ENCODE peak calls at places on chromosome 21, in four cellular contexts. J is mesendoderm, U is IMR-90, G is H1. A is an unnamed sample.

GRCh38 chr21:44880762-44881585 is 7.5 kb upstream of the PTTG1IP start:
- DNase-seq in U (peak; percentile 71), J (no peak), G (no peak), A (no peak)

GRCh38 chr21:44941567-44941966 is 1.7 kb downstream of the SLX9 start:
- DNase-seq in G (no peak), J (no peak), U (no peak), A (no peak)

GRCh38 chr21:34886554-34887385 is 162.3 kb downstream of the RUNX1 start:
- DNase-seq in U (no peak), J (peak; percentile 60), G (no peak), A (peak; percentile 47)

GRCh38 chr21:44490405-44490804 is 35.1 kb downstream of the LRRC3 start:
- DNase-seq in J (no peak), G (no peak), U (no peak), A (no peak)

GRCh38 chr21:38725196-38726157 is 80.3 kb upstream of the ETS2 start:
- DNase-seq in U (no peak), G (no peak), J (no peak), A (no peak)

GRCh38 chr21:35198004-35198403 is 148.9 kb upstream of the RUNX1 start:
- DNase-seq in G (no peak), J (peak; percentile 68), U (peak; percentile 96), A (no peak)

GRCh38 chr21:24418671-24419070 is 1188.6 kb downstream of the MRPL39 start:
- DNase-seq in G (no peak), J (no peak), U (no peak), A (no peak)

GRCh38 chr21:26565105-26565504 is 8.0 kb downstream of the CYYR1 start:
- DNase-seq in G (no peak), J (no peak), U (no peak), A (no peak)

GRCh38 chr21:27329255-27329851 is 362.5 kb upstream of the ADAMTS5 start:
- DNase-seq in U (peak; percentile 82), J (no peak), G (no peak), A (no peak)

GRCh38 chr21:39313042-39313456 is 383 bp downstream of the BRWD1 start:
- DNase-seq in U (no peak), J (no peak), G (no peak), A (peak; percentile 46)

GRCh38 chr21:15549671-15550070 is 180.1 kb upstream of the USP25 start:
- DNase-seq in J (peak; percentile 96), G (no peak), U (peak; percentile 5), A (peak; percentile 36)

GRCh38 chr21:17466166-17466565 is 46.7 kb upstream of the CXADR start:
- DNase-seq in J (peak; percentile 31), U (peak; percentile 83), G (no peak), A (no peak)
- H3K56ac ChIP-seq in J (no peak overlapping the region), U (no peak overlapping the region), G (no peak overlapping the region), A (no peak overlapping the region)

DNA sequence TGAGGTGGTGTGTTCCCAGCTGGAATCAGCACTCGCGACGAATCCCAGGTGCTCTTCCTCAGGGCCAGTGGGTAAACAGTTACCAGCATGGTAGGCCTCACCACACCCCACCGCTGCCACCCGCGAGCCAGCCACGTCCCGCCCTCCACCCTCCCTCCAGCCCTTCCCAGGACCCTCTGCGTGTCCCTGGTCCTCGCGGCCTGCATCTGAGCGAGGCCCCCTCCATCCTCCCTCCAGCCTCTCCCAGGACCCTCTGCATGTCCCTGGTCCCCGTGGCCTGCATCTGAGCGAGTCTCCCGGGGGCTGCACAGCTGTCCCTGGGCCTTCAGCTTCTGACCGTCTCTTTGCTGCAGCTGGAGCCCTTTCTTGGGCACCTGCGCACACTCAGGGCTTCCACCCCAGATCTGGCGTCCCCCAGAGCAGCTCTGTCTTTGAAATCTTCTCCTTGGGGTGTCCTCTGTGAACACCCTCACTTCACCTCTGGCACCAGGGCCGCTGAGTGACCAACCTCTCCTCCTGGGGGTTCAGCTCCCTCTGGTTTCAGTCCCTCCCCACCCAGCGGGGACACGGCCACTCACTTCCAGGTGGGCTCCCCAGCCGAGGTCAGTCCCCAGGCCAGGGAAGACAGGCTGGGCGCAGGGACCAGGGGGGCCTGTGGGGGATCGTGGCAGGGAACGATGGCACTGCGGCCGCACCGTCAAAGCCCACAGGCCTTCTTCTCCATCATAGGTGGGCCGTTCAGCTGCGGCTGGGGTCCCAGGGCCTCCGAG is 57.8 kb upstream of the COL6A2 start:
- DNase-seq in G (no peak), U (no peak), J (no peak), A (no peak)
- H3K23ac ChIP-seq in G (no peak overlapping the region), U (no peak overlapping the region), J (no peak overlapping the region), A (no peak overlapping the region)

GRCh38 chr21:42768324-42769121 is 110.8 kb downstream of the WDR4 start:
- DNase-seq in U (no peak), J (no peak), G (no peak), A (no peak)
- H3K56ac ChIP-seq in U (no peak overlapping the region), J (no peak overlapping the region), G (no peak overlapping the region), A (no peak overlapping the region)

GRCh38 chr21:37601027-37601426 is 234.5 kb downstream of the DYRK1A start:
- DNase-seq in U (no peak), G (no peak), J (no peak), A (no peak)

GRCh38 chr21:37605006-37605405 is 238.4 kb downstream of the DYRK1A start:
- DNase-seq in J (no peak), U (no peak), G (no peak), A (no peak)

GRCh38 chr21:37606549-37606948 is 240.0 kb downstream of the DYRK1A start:
- DNase-seq in U (no peak), G (no peak), J (no peak), A (no peak)

GRCh38 chr21:37603129-37603528 is 236.6 kb downstream of the DYRK1A start:
- DNase-seq in G (no peak), J (no peak), U (no peak), A (no peak)

DNA sequence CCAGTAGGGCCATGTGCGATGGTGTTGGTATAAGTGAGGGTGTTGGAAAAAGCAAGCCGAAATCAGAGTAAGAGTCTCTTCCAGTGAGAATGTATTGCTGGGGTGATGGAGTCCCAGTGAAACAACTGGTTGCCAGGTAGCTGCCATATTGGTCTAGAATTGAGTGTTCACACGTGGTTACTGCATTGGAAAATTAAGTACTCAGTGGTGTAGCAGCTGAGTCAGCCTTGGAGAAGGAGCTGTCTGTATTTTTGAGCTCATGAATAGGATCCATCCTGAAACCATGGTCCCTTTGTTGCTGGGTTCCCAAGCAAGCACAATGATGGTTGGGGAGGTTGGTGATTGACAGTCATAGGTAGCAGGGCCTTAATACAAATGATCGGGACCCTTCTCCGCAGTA is 235.3 kb downstream of the DYRK1A start:
- DNase-seq in U (no peak), J (no peak), G (no peak), A (no peak)
- H3K23ac ChIP-seq in U (no peak overlapping the region), J (no peak overlapping the region), G (no peak overlapping the region), A (no peak overlapping the region)

DNA sequence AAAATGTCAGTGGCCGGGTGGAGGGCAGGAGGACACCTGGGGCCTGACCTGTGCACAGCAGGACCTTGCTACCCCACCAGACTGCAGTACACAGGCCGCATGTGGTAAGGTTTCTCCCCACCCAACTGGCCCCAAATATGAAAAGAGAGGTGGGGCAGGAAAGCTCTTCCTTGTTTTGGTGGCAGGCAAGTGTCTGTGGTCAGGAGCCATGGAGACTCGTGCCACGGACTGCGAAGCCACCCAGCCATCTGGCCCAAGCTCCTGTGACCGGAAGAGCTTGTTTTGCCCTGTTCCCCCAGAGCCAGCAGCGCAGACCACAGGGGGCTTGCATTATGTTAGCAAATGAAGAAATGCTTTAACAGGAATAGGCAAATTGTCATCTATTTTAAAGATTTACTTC is 54.9 kb downstream of the OLIG1 start:
- DNase-seq in U (no peak), J (no peak), G (no peak), A (no peak)
- H3K56ac ChIP-seq in U (no peak overlapping the region), J (no peak overlapping the region), G (no peak overlapping the region), A (no peak overlapping the region)

GRCh38 chr21:45973475-45974072 is 8.0 kb upstream of the COL6A1 start:
- DNase-seq in J (peak; percentile 89), G (no peak), U (peak; percentile 87), A (peak; percentile 72)

GRCh38 chr21:45971487-45972352 is 9.8 kb upstream of the COL6A1 start:
- DNase-seq in J (peak; percentile 37), U (peak; percentile 87), G (no peak), A (no peak)

GRCh38 chr21:45972716-45973474 is 8.7 kb upstream of the COL6A1 start:
- DNase-seq in U (peak; percentile 92), G (no peak), J (peak; percentile 58), A (no peak)

GRCh38 chr21:45970674-45971486 is 10.7 kb upstream of the COL6A1 start:
- DNase-seq in G (no peak), U (peak; percentile 44), J (peak; percentile 61), A (peak; percentile 81)

GRCh38 chr21:45972353-45972715 is 9.2 kb upstream of the COL6A1 start:
- DNase-seq in G (no peak), U (no peak), J (peak; percentile 47), A (no peak)
- H3K23ac ChIP-seq in G (no peak overlapping the region), U (peak overlapping the region; percentile 82), J (no peak overlapping the region), A (no peak overlapping the region)

GRCh38 chr21:16634522-16634914 is 878.3 kb upstream of the CXADR start:
- DNase-seq in G (peak; percentile 15), J (peak; percentile 66), U (no peak), A (peak; percentile 47)

GRCh38 chr21:16644690-16645089 is 868.2 kb upstream of the CXADR start:
- DNase-seq in J (no peak), G (no peak), U (peak; percentile 20), A (no peak)

GRCh38 chr21:16640297-16641027 is 872.4 kb upstream of the CXADR start:
- DNase-seq in J (no peak), G (no peak), U (no peak), A (no peak)
- H3K56ac ChIP-seq in J (no peak overlapping the region), G (no peak overlapping the region), U (no peak overlapping the region), A (no peak overlapping the region)

GRCh38 chr21:42735944-42736343 is 82.5 kb downstream of the PDE9A start:
- DNase-seq in G (no peak), U (no peak), J (no peak), A (no peak)
- H3K23ac ChIP-seq in G (no peak overlapping the region), U (no peak overlapping the region), J (no peak overlapping the region), A (no peak overlapping the region)

GRCh38 chr21:31088196-31088751 is 50.0 kb upstream of the KRTAP19-8 start:
- DNase-seq in G (no peak), U (no peak), J (no peak), A (peak; percentile 41)

GRCh38 chr21:31078796-31079195 is 40.5 kb upstream of the KRTAP19-8 start:
- DNase-seq in J (no peak), G (no peak), U (no peak), A (no peak)

DNA sequence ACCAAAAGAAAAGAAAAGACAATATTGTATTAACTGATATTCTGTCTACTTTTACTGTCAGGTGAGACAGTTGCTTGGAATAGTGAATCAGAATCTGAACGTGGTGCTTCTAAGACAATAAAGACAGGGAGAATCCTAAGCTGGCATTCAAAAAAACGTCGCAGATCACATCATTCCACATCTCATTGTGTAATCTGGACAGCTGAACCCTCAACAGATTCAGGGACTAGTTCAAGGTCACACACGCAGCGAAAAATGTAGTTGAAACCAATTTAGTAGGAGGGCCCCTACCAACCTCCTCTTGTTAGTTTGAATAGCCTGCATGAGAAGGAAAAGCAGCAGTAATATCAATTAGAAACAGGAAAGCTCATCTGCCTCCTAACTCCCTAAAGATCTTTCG is 46.4 kb upstream of the KRTAP19-8 start:
- DNase-seq in U (no peak), J (no peak), G (no peak), A (no peak)
- H3K56ac ChIP-seq in U (no peak overlapping the region), J (no peak overlapping the region), G (no peak overlapping the region), A (no peak overlapping the region)